ENCODE peak calls at places on chromosomes 5 and 9, in four cellular contexts. T, Z, C and J are unnamed samples.
A peak's percentile ranks its signal among the peaks of the same experiment; 100 is the strongest.

GRCh38 chr5:458547-459353 is 15.8 kb downstream of the EXOC3 start:
- DNase-seq in T (peak; percentile 50), Z (peak; percentile 8), C (no peak), J (peak; percentile 83)

GRCh38 chr9:36928670-36929349 is 105.3 kb downstream of the PAX5 start:
- DNase-seq in T (peak; percentile 69), Z (peak; percentile 48), C (no peak), J (peak; percentile 48)

GRCh38 chr5:131545856-131546255 is 89.2 kb downstream of the RAPGEF6 start:
- DNase-seq in T (peak; percentile 61), Z (no peak), C (no peak), J (no peak)

GRCh38 chr9:137441289-137441934 is at the start of gene ENTPD8:
- DNase-seq in T (no peak), Z (no peak), C (no peak), J (no peak)

GRCh38 chr9:109478204-109478563 is 19.9 kb downstream of the PTPN3 start:
- DNase-seq in T (no peak), Z (no peak), C (no peak), J (no peak)

GRCh38 chr5:154607746-154608145 is 129.7 kb upstream of the HAND1 start:
- DNase-seq in T (no peak), Z (no peak), C (no peak), J (no peak)

GRCh38 chr5:149001154-149001553 is 61.7 kb downstream of the SH3TC2 start:
- DNase-seq in T (no peak), Z (no peak), C (no peak), J (no peak)

GRCh38 chr9:112326194-112326593 is 7.2 kb downstream of the PTBP3 start:
- DNase-seq in T (no peak), Z (no peak), C (no peak), J (no peak)

GRCh38 chr5:10464173-10464572 is 22.5 kb downstream of the ROPN1L start:
- DNase-seq in T (no peak), Z (no peak), C (no peak), J (no peak)

GRCh38 chr5:150522504-150523464 is 14.9 kb downstream of the NDST1 start:
- DNase-seq in T (no peak), Z (no peak), C (no peak), J (no peak)

GRCh38 chr9:87545858-87546257 is 48.2 kb downstream of the DAPK1 start:
- DNase-seq in T (peak; percentile 3), Z (peak; percentile 82), C (no peak), J (no peak)

GRCh38 chr5:55303238-55303690 is 4.2 kb downstream of the DHX29 start:
- DNase-seq in T (peak; percentile 91), Z (peak; percentile 92), C (no peak), J (no peak)

GRCh38 chr5:125317546-125317995 is 571.1 kb upstream of the ZNF608 start:
- DNase-seq in T (no peak), Z (no peak), C (no peak), J (no peak)

GRCh38 chr5:58040851-58041250 is 419.0 kb downstream of the PLK2 start:
- DNase-seq in T (no peak), Z (peak; percentile 1), C (no peak), J (no peak)

GRCh38 chr5:144487761-144488160 is 317.1 kb downstream of the KCTD16 start:
- DNase-seq in T (peak; percentile 25), Z (no peak), C (no peak), J (no peak)

GRCh38 chr5:174724484-174725260 is at the start of gene MSX2:
- DNase-seq in T (no peak), Z (peak; percentile 13), C (no peak), J (peak; percentile 44)

GRCh38 chr5:126937796-126938195 is 92.6 kb downstream of the MARCHF3 start:
- DNase-seq in T (no peak), Z (no peak), C (no peak), J (no peak)

GRCh38 chr9:35162605-35163315 is 951 bp downstream of the UNC13B start:
- DNase-seq in T (no peak), Z (peak; percentile 37), C (no peak), J (no peak)

GRCh38 chr9:76414656-76415055 is 20.4 kb upstream of the RFK start:
- DNase-seq in T (peak; percentile 38), Z (peak; percentile 88), C (no peak), J (peak; percentile 52)

GRCh38 chr5:115758356-115758755 is 58.1 kb downstream of the CDO1 start:
- DNase-seq in T (no peak), Z (no peak), C (no peak), J (peak; percentile 4)

GRCh38 chr5:37846786-37847310 is 7.0 kb upstream of the GDNF start:
- DNase-seq in T (no peak), Z (no peak), C (no peak), J (no peak)

GRCh38 chr5:132655821-132656773 is 1.9 kb upstream of the IL13 start:
- DNase-seq in T (no peak), Z (peak; percentile 13), C (no peak), J (peak; percentile 69)
- TF ChIP-seq CTCF in T (peak; percentile 32), Z (no peak), C (no peak), J (no peak)

GRCh38 chr9:4048441-4048840 is 251.4 kb downstream of the GLIS3 start:
- DNase-seq in T (peak; percentile 18), Z (peak; percentile 5), C (no peak), J (no peak)
- TF ChIP-seq CTCF in T (peak; percentile 75), Z (peak; percentile 21), C (no peak), J (peak; percentile 28)

GRCh38 chr5:147559725-147560124 is 49.9 kb upstream of the DPYSL3 start:
- DNase-seq in T (peak; percentile 15), Z (peak; percentile 22), C (no peak), J (no peak)

GRCh38 chr5:147558131-147558730 is 48.4 kb upstream of the DPYSL3 start:
- DNase-seq in T (no peak), Z (no peak), C (no peak), J (no peak)

GRCh38 chr5:147560982-147561381 is 51.1 kb upstream of the DPYSL3 start:
- DNase-seq in T (no peak), Z (no peak), C (no peak), J (no peak)

GRCh38 chr5:147561435-147561834 is 51.6 kb upstream of the DPYSL3 start:
- DNase-seq in T (no peak), Z (no peak), C (no peak), J (no peak)

DNA sequence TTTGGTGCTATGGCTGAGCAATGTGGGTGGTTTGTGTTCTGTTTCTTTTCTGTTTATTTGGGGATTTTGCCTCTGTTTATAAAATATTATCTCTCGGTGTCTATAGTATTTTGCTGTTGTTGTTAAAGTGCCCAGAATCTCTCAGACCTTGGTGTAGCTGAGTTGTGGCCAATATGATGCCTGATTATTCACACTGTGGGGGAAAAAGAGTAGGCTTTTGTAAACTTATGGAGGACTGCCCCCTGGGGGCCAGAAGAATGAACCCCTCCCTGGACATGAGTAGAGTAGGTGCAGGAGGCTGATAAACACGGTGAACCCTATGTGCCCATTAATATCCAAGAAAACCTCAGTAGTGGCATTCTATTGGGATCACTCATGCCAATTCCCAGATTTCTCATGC is 49.0 kb upstream of the DPYSL3 start:
- DNase-seq in T (peak; percentile 75), Z (peak; percentile 86), C (no peak), J (peak; percentile 22)
- TF ChIP-seq CTCF in T (peak; percentile 91), Z (peak; percentile 74), C (peak; percentile 25), J (no peak)

GRCh38 chr5:98076501-98076900 is 697.0 kb upstream of the RGMB start:
- DNase-seq in T (no peak), Z (no peak), C (no peak), J (no peak)
- TF ChIP-seq CTCF in T (no peak), Z (no peak), C (no peak), J (no peak)